ENCODE peak calls at places on chromosomes 6 and 20, in nine cellular contexts. A is GM23248; T is SJSA1; F is pancreas; C is AG04450; D is CD8-positive, alpha-beta T cell; Z is Peyer's patch; M is ovary; K is hepatocyte. H is an unnamed sample. For H3K9me3, the result is how much of the 10 kb centered on the place peaks cover.

GRCh38 chr6:10449751-10450150 is 34.9 kb upstream of the TFAP2A start:
- DNase-seq in K (no peak), Z (no peak), T (no peak), A (no peak), D (no peak), C (no peak), F (no peak), M (no peak), H (peak)

GRCh38 chr20:43751167-43752050 is 24.6 kb upstream of the GTSF1L start:
- DNase-seq in Z (peak), C (peak), D (no peak), M (no peak), F (no peak), T (no peak), K (no peak), A (peak), H (peak)

GRCh38 chr6:141123084-141123483 is 1009.6 kb upstream of the GJE1 start:
- DNase-seq in F (no peak), K (no peak), D (no peak), M (no peak), Z (no peak), T (no peak), A (no peak), C (no peak), H (no peak)

GRCh38 chr6:107805504-107805903 is 18.6 kb downstream of the SCML4 start:
- DNase-seq in C (no peak), T (no peak), F (no peak), D (peak), M (no peak), A (no peak), Z (no peak), K (no peak), H (no peak)

GRCh38 chr6:27684264-27685211 is 211.6 kb upstream of the ZNF184 start:
- DNase-seq in Z (peak), M (peak), T (peak), A (peak), K (peak), D (no peak), F (no peak), C (no peak), H (peak)

GRCh38 chr20:46027245-46027853 is 1.7 kb upstream of the SLC12A5 start:
- DNase-seq in A (peak), T (no peak), F (no peak), Z (no peak), C (peak), K (peak), M (no peak), D (no peak), H (peak)

GRCh38 chr6:129493396-129493902 is 216.5 kb downstream of the ARHGAP18 start:
- DNase-seq in Z (no peak), F (no peak), T (no peak), M (no peak), C (no peak), K (peak), D (no peak), A (peak), H (peak)

GRCh38 chr6:151616091-151616513 is 122.3 kb downstream of the CCDC170 start:
- DNase-seq in M (no peak), D (no peak), T (no peak), K (no peak), F (no peak), A (no peak), Z (no peak), C (no peak), H (no peak)

GRCh38 chr20:63153254-63154221 is 62.4 kb downstream of the YTHDF1 start:
- DNase-seq in K (no peak), M (no peak), F (peak), A (no peak), Z (no peak), T (no peak), D (no peak), C (no peak), H (no peak)

GRCh38 chr20:61744691-61745396 is 320.8 kb downstream of the TAF4 start:
- DNase-seq in Z (no peak), C (peak), T (no peak), D (no peak), K (peak), A (peak), F (no peak), M (no peak), H (no peak)

GRCh38 chr6:23498013-23498412 is 628.0 kb upstream of the NRSN1 start:
- DNase-seq in Z (no peak), A (no peak), M (no peak), D (no peak), T (no peak), C (peak), F (no peak), K (peak), H (no peak)

GRCh38 chr6:74343804-74344203 is 647.8 kb downstream of the CD109 start:
- DNase-seq in A (peak), F (no peak), C (no peak), D (no peak), K (peak), Z (no peak), T (no peak), M (no peak), H (peak)

GRCh38 chr20:60249436-60249835 is 291.2 kb downstream of the CDH26 start:
- DNase-seq in Z (no peak), F (no peak), K (no peak), C (peak), D (no peak), M (no peak), A (peak), T (peak), H (peak)

GRCh38 chr6:113094781-113095180 is 747.7 kb downstream of the RFPL4B start:
- DNase-seq in F (no peak), Z (no peak), T (no peak), M (no peak), K (no peak), D (no peak), C (no peak), A (peak), H (no peak)

GRCh38 chr20:63295422-63295821 is 2.4 kb downstream of the COL20A1 start:
- DNase-seq in C (no peak), A (no peak), M (no peak), K (no peak), Z (no peak), F (no peak), D (peak), T (no peak), H (no peak)

GRCh38 chr6:41547799-41548097 is 1.6 kb downstream of the FOXP4 start:
- DNase-seq in K (peak), D (no peak), F (no peak), Z (no peak), T (no peak), C (no peak), A (no peak), M (no peak), H (peak)

GRCh38 chr6:1504465-1504864 is 105.2 kb upstream of the FOXC1 start:
- DNase-seq in T (no peak), A (no peak), M (no peak), K (no peak), C (no peak), F (no peak), Z (no peak), D (no peak), H (no peak)

GRCh38 chr20:39568090-39568489 is 605.9 kb downstream of the DHX35 start:
- DNase-seq in D (no peak), F (no peak), K (no peak), A (no peak), Z (no peak), T (no peak), M (no peak), C (no peak), H (no peak)

GRCh38 chr20:41598719-41599118 is 19.5 kb downstream of the CHD6 start:
- DNase-seq in Z (no peak), C (no peak), D (no peak), K (no peak), M (no peak), A (no peak), F (no peak), T (no peak), H (no peak)
- H3K9me3 ChIP-seq in Z (under half), C (under half), D (under half), K (under half), M (under half), A (under half), F (under half), T (under half), H (under half)

GRCh38 chr6:117483004-117483644 is 650 bp downstream of the DCBLD1 start:
- DNase-seq in C (no peak), K (peak), Z (no peak), T (peak), F (peak), D (peak), M (peak), A (peak), H (peak)

GRCh38 chr6:117485433-117485832 is 3.0 kb downstream of the DCBLD1 start:
- DNase-seq in K (no peak), C (no peak), A (no peak), Z (no peak), D (no peak), M (no peak), T (no peak), F (no peak), H (no peak)

GRCh38 chr6:117483645-117484016 is 1.2 kb downstream of the DCBLD1 start:
- DNase-seq in D (no peak), A (peak), Z (no peak), F (no peak), T (no peak), C (no peak), M (no peak), K (peak), H (peak)

GRCh38 chr6:117482240-117483003 is at the start of gene DCBLD1:
- DNase-seq in F (peak), A (peak), K (peak), C (no peak), T (peak), D (peak), M (peak), Z (peak), H (peak)

GRCh38 chr6:117484052-117484646 is 1.7 kb downstream of the DCBLD1 start:
- DNase-seq in F (no peak), D (no peak), C (no peak), K (no peak), A (no peak), M (no peak), Z (no peak), T (no peak), H (no peak)
- H3K27ac ChIP-seq in F (no peak), D (no peak), C (no peak), K (peak), A (peak), M (no peak), Z (peak), T (peak), H (no peak)

GRCh38 chr6:125248136-125248535 is 53.6 kb downstream of the HDDC2 start:
- DNase-seq in A (no peak), T (no peak), F (no peak), D (no peak), M (no peak), K (no peak), Z (no peak), C (no peak), H (no peak)
- H3K9me3 ChIP-seq in A (under half), T (under half), F (under half), D (under half), M (under half), K (under half), Z (under half), C (under half), H (under half)

DNA sequence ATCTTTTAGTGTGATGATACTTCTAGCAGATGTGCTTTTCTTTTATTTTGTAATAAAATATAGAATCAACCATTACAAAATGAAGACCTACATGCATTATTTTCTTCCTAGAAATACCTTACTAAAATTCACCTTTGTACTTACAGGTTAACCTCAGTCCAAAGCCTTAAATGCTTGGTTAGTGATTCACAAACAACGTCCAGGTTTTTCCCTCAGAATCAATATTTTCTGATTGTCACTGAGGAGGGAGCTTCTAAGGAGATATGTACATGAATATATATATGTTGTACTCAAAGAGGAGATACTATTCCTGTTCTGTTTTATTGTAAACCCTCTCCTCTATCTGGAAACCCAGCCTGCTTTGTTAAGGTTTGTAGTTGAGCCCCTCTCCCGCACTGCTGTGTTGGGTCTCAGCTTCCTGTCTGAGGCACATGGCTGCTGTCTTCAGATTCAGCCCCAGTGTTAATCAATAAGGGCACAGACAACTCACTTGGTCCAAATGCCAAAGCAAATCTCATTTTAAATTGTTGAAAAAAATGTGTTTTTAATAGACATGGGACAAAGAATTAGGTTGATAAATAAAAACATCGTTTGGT is 33.9 kb upstream of the HS3ST5 start:
- DNase-seq in F (no peak), Z (no peak), M (no peak), D (no peak), C (no peak), A (no peak), T (no peak), K (no peak), H (peak)
- H3K27ac ChIP-seq in F (no peak), Z (no peak), M (no peak), D (no peak), C (no peak), A (no peak), T (no peak), K (no peak), H (no peak)

DNA sequence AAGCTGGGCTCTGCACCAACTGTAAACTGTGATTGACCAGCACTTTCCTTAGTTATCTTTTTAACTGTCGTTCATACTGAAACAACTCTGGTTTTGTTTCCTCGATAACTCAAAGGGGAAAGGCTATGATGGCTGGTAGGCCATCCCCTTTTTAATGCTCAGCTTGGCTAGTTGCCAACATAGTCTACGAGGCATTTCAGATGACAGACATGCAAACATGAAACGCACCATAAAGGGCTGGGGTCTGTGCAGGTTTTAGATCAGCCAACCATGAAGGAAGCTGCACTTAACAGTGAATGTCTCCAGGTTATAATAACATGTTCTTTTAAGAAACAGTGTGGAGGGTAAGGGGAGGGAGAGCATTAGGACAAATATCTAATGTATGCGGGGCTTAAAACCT is 497.0 kb upstream of the ARID1B start:
- DNase-seq in C (no peak), T (no peak), A (no peak), M (no peak), D (no peak), F (no peak), Z (peak), K (no peak), H (no peak)
- H3K9me3 ChIP-seq in C (under half), T (under half), A (under half), M (under half), D (under half), F (under half), Z (under half), K (under half), H (under half)